ENCODE peak calls at places on chromosomes 5 and 9, in five cellular contexts. One of them, this sample, is unnamed.

GRCh38 chr9:214488-215448 is at the start of gene DOCK8:
- DNase-seq in NCI-H774: no peak
- DNase-seq in CD8-positive, alpha-beta memory T cell: peak
- DNase-seq in GM10248: peak
- DNase-seq in nephron progenitor cell: peak
- DNase-seq in this sample: no peak

GRCh38 chr5:174186096-174186495 is 140.6 kb downstream of the NSG2 start:
- DNase-seq in NCI-H774: no peak
- DNase-seq in CD8-positive, alpha-beta memory T cell: no peak
- DNase-seq in GM10248: no peak
- DNase-seq in nephron progenitor cell: no peak
- DNase-seq in this sample: no peak

GRCh38 chr5:124584991-124585715 is 161.3 kb downstream of the ZNF608 start:
- DNase-seq in NCI-H774: no peak
- DNase-seq in CD8-positive, alpha-beta memory T cell: no peak
- DNase-seq in GM10248: no peak
- DNase-seq in nephron progenitor cell: no peak
- DNase-seq in this sample: no peak

GRCh38 chr9:113577525-113578261 is 114.2 kb downstream of the RGS3 start:
- DNase-seq in NCI-H774: no peak
- DNase-seq in CD8-positive, alpha-beta memory T cell: peak
- DNase-seq in GM10248: no peak
- DNase-seq in nephron progenitor cell: no peak
- DNase-seq in this sample: no peak

GRCh38 chr9:123662057-123662776 is 267.7 kb downstream of the DENND1A start:
- DNase-seq in NCI-H774: no peak
- DNase-seq in CD8-positive, alpha-beta memory T cell: no peak
- DNase-seq in GM10248: peak
- DNase-seq in nephron progenitor cell: no peak
- DNase-seq in this sample: no peak

GRCh38 chr9:87260171-87260570 is 237.5 kb upstream of the DAPK1 start:
- DNase-seq in NCI-H774: no peak
- DNase-seq in CD8-positive, alpha-beta memory T cell: no peak
- DNase-seq in GM10248: no peak
- DNase-seq in nephron progenitor cell: no peak
- DNase-seq in this sample: no peak

GRCh38 chr9:73042155-73042554 is 89.3 kb upstream of the ALDH1A1 start:
- DNase-seq in NCI-H774: no peak
- DNase-seq in CD8-positive, alpha-beta memory T cell: no peak
- DNase-seq in GM10248: no peak
- DNase-seq in nephron progenitor cell: no peak
- DNase-seq in this sample: no peak

GRCh38 chr9:137454145-137454505 is 5.0 kb downstream of the NSMF start:
- DNase-seq in NCI-H774: no peak
- DNase-seq in CD8-positive, alpha-beta memory T cell: peak
- DNase-seq in GM10248: peak
- DNase-seq in nephron progenitor cell: peak
- DNase-seq in this sample: no peak

GRCh38 chr9:137456864-137457405 is 2.2 kb downstream of the NSMF start:
- DNase-seq in NCI-H774: no peak
- DNase-seq in CD8-positive, alpha-beta memory T cell: peak
- DNase-seq in GM10248: no peak
- DNase-seq in nephron progenitor cell: no peak
- DNase-seq in this sample: no peak

GRCh38 chr5:112737472-112738179 is at the start of gene APC:
- DNase-seq in NCI-H774: peak
- DNase-seq in CD8-positive, alpha-beta memory T cell: peak
- DNase-seq in GM10248: peak
- DNase-seq in nephron progenitor cell: peak
- DNase-seq in this sample: peak

GRCh38 chr5:91296691-91297143 is 86.4 kb downstream of the ARRDC3 start:
- DNase-seq in NCI-H774: no peak
- DNase-seq in CD8-positive, alpha-beta memory T cell: no peak
- DNase-seq in GM10248: no peak
- DNase-seq in nephron progenitor cell: no peak
- DNase-seq in this sample: no peak

GRCh38 chr5:5979362-5979760 is 399.0 kb downstream of the MED10 start:
- DNase-seq in NCI-H774: no peak
- DNase-seq in CD8-positive, alpha-beta memory T cell: no peak
- DNase-seq in GM10248: no peak
- DNase-seq in nephron progenitor cell: no peak
- DNase-seq in this sample: no peak

GRCh38 chr5:172528440-172528839 is 74.1 kb upstream of the SH3PXD2B start:
- DNase-seq in NCI-H774: no peak
- DNase-seq in CD8-positive, alpha-beta memory T cell: no peak
- DNase-seq in GM10248: peak
- DNase-seq in nephron progenitor cell: no peak
- DNase-seq in this sample: no peak

GRCh38 chr5:139076117-139076516 is 122.1 kb downstream of the SIL1 start:
- DNase-seq in NCI-H774: no peak
- DNase-seq in CD8-positive, alpha-beta memory T cell: no peak
- DNase-seq in GM10248: no peak
- DNase-seq in nephron progenitor cell: no peak
- DNase-seq in this sample: no peak

GRCh38 chr5:78757269-78758053 is 108.9 kb upstream of the LHFPL2 start:
- DNase-seq in NCI-H774: no peak
- DNase-seq in CD8-positive, alpha-beta memory T cell: no peak
- DNase-seq in GM10248: no peak
- DNase-seq in nephron progenitor cell: no peak
- DNase-seq in this sample: no peak

GRCh38 chr9:107142896-107143603 is 140.0 kb upstream of the RAD23B start:
- DNase-seq in NCI-H774: no peak
- DNase-seq in CD8-positive, alpha-beta memory T cell: no peak
- DNase-seq in GM10248: no peak
- DNase-seq in nephron progenitor cell: no peak
- DNase-seq in this sample: no peak

GRCh38 chr9:121509175-121509574 is 9.5 kb upstream of the GGTA1 start:
- DNase-seq in NCI-H774: no peak
- DNase-seq in CD8-positive, alpha-beta memory T cell: no peak
- DNase-seq in GM10248: no peak
- DNase-seq in nephron progenitor cell: no peak
- DNase-seq in this sample: no peak

GRCh38 chr5:154986151-154986550 is 27.4 kb upstream of the KIF4B start:
- DNase-seq in NCI-H774: no peak
- DNase-seq in CD8-positive, alpha-beta memory T cell: no peak
- DNase-seq in GM10248: no peak
- DNase-seq in nephron progenitor cell: no peak
- DNase-seq in this sample: no peak

GRCh38 chr9:88180084-88180765 is 42.0 kb upstream of the SPATA31C2 start:
- DNase-seq in NCI-H774: no peak
- DNase-seq in CD8-positive, alpha-beta memory T cell: no peak
- DNase-seq in GM10248: no peak
- DNase-seq in nephron progenitor cell: no peak
- DNase-seq in this sample: no peak

GRCh38 chr5:10630126-10630525 is 66.3 kb downstream of the ANKRD33B start:
- DNase-seq in NCI-H774: no peak
- DNase-seq in CD8-positive, alpha-beta memory T cell: no peak
- DNase-seq in GM10248: no peak
- DNase-seq in nephron progenitor cell: no peak
- DNase-seq in this sample: no peak

GRCh38 chr5:143887302-143887638 is 75.3 kb downstream of the HMHB1 start:
- DNase-seq in NCI-H774: no peak
- DNase-seq in CD8-positive, alpha-beta memory T cell: no peak
- DNase-seq in GM10248: no peak
- DNase-seq in nephron progenitor cell: no peak
- DNase-seq in this sample: peak